ENCODE peak calls at places on chromosome 9, in four cellular contexts. R, Z, N and L are unnamed samples.

GRCh38 chr9:35518212-35518917 is 28.5 kb downstream of the RUSC2 start:
- DNase-seq in N (peak; percentile 93), Z (peak; percentile 37), R (no peak), L (peak; percentile 99)

GRCh38 chr9:107976767-107977166 is 487.2 kb upstream of the KLF4 start:
- DNase-seq in R (no peak), Z (peak; percentile 42), N (peak; percentile 75), L (peak; percentile 61)

GRCh38 chr9:124011460-124012301 is at the start of gene LHX2:
- DNase-seq in R (no peak), Z (peak; percentile 51), N (peak; percentile 38), L (peak; percentile 71)

GRCh38 chr9:124855944-124856773 is 2.9 kb downstream of the WDR38 start:
- DNase-seq in Z (no peak), R (peak; percentile 51), N (no peak), L (no peak)

GRCh38 chr9:108271646-108272349 is 584.0 kb downstream of the ACTL7B start:
- DNase-seq in N (peak; percentile 77), R (no peak), Z (no peak), L (peak; percentile 86)

GRCh38 chr9:100324594-100325200 is 28.0 kb downstream of the TEX10 start:
- DNase-seq in R (peak; percentile 69), N (peak; percentile 76), Z (no peak), L (peak; percentile 75)

GRCh38 chr9:135309763-135310125 is 169.8 kb upstream of the PPP1R26 start:
- DNase-seq in Z (no peak), R (no peak), N (no peak), L (no peak)

GRCh38 chr9:136306691-136307208 is 2.9 kb upstream of the CCDC187 start:
- DNase-seq in Z (no peak), N (no peak), R (no peak), L (no peak)

GRCh38 chr9:116168231-116168630 is 14.6 kb downstream of the PAPPA start:
- DNase-seq in R (no peak), Z (no peak), N (no peak), L (no peak)

GRCh38 chr9:135085830-135086546 is 1.5 kb upstream of the OLFM1 start:
- DNase-seq in N (peak; percentile 60), R (peak; percentile 26), Z (peak; percentile 76), L (peak; percentile 53)

GRCh38 chr9:304106-304505 is 89.4 kb downstream of the DOCK8 start:
- DNase-seq in R (no peak), Z (no peak), N (no peak), L (no peak)

GRCh38 chr9:98851730-98852462 is 44.4 kb downstream of the GALNT12 start:
- DNase-seq in N (no peak), Z (no peak), R (no peak), L (no peak)

GRCh38 chr9:87307810-87308209 is 189.9 kb upstream of the DAPK1 start:
- DNase-seq in R (no peak), Z (no peak), N (no peak), L (peak; percentile 21)

GRCh38 chr9:134626576-134627416 is 14.8 kb upstream of the COL5A1 start:
- DNase-seq in N (no peak), R (no peak), Z (no peak), L (peak; percentile 55)

GRCh38 chr9:36151306-36152210 is 15.0 kb downstream of the GLIPR2 start:
- DNase-seq in R (peak; percentile 92), N (peak; percentile 41), Z (peak; percentile 54), L (peak; percentile 75)

GRCh38 chr9:2495221-2496005 is 126.2 kb upstream of the VLDLR start:
- DNase-seq in Z (no peak), R (no peak), N (no peak), L (no peak)

GRCh38 chr9:32424616-32425015 is 40.2 kb downstream of the ACO1 start:
- DNase-seq in Z (no peak), R (no peak), N (no peak), L (no peak)

GRCh38 chr9:93093081-93093448 is 3.0 kb upstream of the CARD19 start:
- DNase-seq in Z (no peak), R (no peak), N (no peak), L (no peak)

GRCh38 chr9:83505282-83505681 is 32.9 kb downstream of the FRMD3 start:
- DNase-seq in Z (no peak), N (no peak), R (no peak), L (no peak)

GRCh38 chr9:69044226-69045219 is 9.0 kb downstream of the FXN start:
- DNase-seq in N (peak; percentile 20), Z (no peak), R (no peak), L (peak; percentile 27)

GRCh38 chr9:133429641-133430161 is 7.5 kb downstream of the ADAMTS13 start:
- DNase-seq in N (no peak), R (no peak), Z (no peak), L (no peak)

GRCh38 chr9:124818431-124819281 is 34.6 kb upstream of the WDR38 start:
- DNase-seq in N (peak; percentile 37), R (peak; percentile 62), Z (no peak), L (no peak)

GRCh38 chr9:33737811-33738606 is 57.4 kb upstream of the PRSS3 start:
- DNase-seq in N (peak; percentile 76), R (peak; percentile 54), Z (no peak), L (peak; percentile 55)

GRCh38 chr9:95167998-95168397 is 149.5 kb downstream of the FANCC start:
- DNase-seq in Z (no peak), R (peak; percentile 74), N (peak; percentile 96), L (peak; percentile 86)

GRCh38 chr9:370081-370480 is 155.4 kb downstream of the DOCK8 start:
- DNase-seq in R (no peak), Z (no peak), N (no peak), L (no peak)

GRCh38 chr9:131668439-131669233 is 71.2 kb downstream of the RAPGEF1 start:
- DNase-seq in R (peak; percentile 61), Z (no peak), N (peak; percentile 56), L (peak; percentile 52)

GRCh38 chr9:14866200-14866749 is 44.0 kb downstream of the FREM1 start:
- DNase-seq in Z (no peak), R (no peak), N (no peak), L (no peak)

GRCh38 chr9:5536684-5537083 is 26.4 kb downstream of the PDCD1LG2 start:
- DNase-seq in R (no peak), N (no peak), Z (no peak), L (no peak)

GRCh38 chr9:134661791-134662142 is 20.2 kb downstream of the COL5A1 start:
- DNase-seq in N (no peak), R (no peak), Z (peak; percentile 46), L (peak; percentile 91)

GRCh38 chr9:134187110-134187531 is 22.8 kb upstream of the RNU6ATAC start:
- DNase-seq in N (no peak), Z (peak; percentile 9), R (no peak), L (no peak)

GRCh38 chr9:98142182-98142924 is 23.3 kb upstream of the TRIM14 start:
- DNase-seq in Z (no peak), N (no peak), R (no peak), L (peak; percentile 6)

GRCh38 chr9:112094948-112095779 is 79.9 kb downstream of the SUSD1 start:
- DNase-seq in N (no peak), Z (no peak), R (no peak), L (no peak)
- TF ChIP-seq CTCF in N (no peak), Z (no peak), R (no peak), L (no peak)

GRCh38 chr9:78778843-78779486 is 482.0 kb downstream of the PSAT1 start:
- DNase-seq in R (no peak), N (peak; percentile 4), Z (no peak), L (peak; percentile 14)

GRCh38 chr9:78775211-78775610 is 478.3 kb downstream of the PSAT1 start:
- DNase-seq in Z (no peak), R (no peak), N (no peak), L (no peak)

GRCh38 chr9:78778314-78778713 is 481.4 kb downstream of the PSAT1 start:
- DNase-seq in R (no peak), Z (no peak), N (no peak), L (no peak)

GRCh38 chr9:78777747-78778146 is 480.8 kb downstream of the PSAT1 start:
- DNase-seq in R (no peak), N (no peak), Z (no peak), L (no peak)

DNA sequence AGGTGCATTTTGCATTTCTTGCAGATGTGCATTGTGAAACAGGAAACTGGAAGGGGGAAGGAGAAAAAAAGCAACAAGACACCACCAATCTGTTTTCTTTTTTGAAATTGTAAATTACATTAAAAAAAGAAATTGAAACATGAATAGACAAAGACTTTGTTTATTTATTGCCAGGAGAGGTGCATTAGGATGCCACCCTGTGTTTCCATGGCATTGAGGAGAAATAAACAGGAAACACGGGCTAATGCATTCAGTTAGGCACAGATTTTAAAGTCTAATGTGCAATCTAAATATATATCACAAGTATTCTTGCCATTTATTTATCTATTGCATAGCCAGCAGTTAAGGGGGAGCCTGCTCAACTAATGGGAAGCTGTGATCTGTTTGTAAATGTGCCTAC is 479.0 kb downstream of the PSAT1 start:
- DNase-seq in N (no peak), Z (no peak), R (peak; percentile 20), L (peak; percentile 20)
- H3K4me3 ChIP-seq in N (no peak overlapping the region), Z (no peak overlapping the region), R (peak overlapping the region; percentile 17), L (no peak overlapping the region)

DNA sequence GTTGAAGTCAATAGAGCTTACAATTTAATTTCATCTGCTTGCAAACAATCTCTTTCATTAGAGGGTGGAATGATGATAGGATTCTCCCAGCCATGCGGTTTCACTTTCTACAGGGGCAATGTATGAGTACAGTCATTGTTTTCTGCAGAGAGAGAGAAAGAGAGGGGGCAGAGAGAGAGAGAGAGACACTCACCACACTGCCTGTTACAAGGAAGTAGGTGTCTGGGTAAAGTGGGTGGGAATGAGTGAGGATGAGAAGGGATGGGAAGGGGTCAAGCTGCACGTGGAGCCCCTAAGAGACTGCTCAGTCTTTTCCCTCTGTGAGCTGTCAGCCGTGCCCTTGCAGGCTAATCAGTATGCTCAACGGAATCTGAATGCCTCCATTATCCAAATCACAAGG is 454.3 kb downstream of the KDM4C start:
- DNase-seq in N (no peak), R (no peak), Z (no peak), L (no peak)
- TF ChIP-seq CTCF in N (no peak), R (no peak), Z (no peak), L (no peak)

GRCh38 chr9:137741330-137741729 is 122.5 kb downstream of the EHMT1 start:
- DNase-seq in Z (no peak), R (no peak), N (no peak), L (no peak)

GRCh38 chr9:137743695-137744094 is 124.9 kb downstream of the EHMT1 start:
- DNase-seq in Z (no peak), N (no peak), R (no peak), L (no peak)

GRCh38 chr9:137739371-137739915 is 120.6 kb downstream of the EHMT1 start:
- DNase-seq in N (no peak), Z (no peak), R (no peak), L (no peak)

GRCh38 chr9:137742698-137743097 is 123.9 kb downstream of the EHMT1 start:
- DNase-seq in R (no peak), Z (no peak), N (peak; percentile 42), L (no peak)

GRCh38 chr9:137740311-137740710 is 121.5 kb downstream of the EHMT1 start:
- DNase-seq in Z (no peak), N (peak; percentile 43), R (no peak), L (peak; percentile 45)
- H3K4me3 ChIP-seq in Z (no peak overlapping the region), N (no peak overlapping the region), R (peak overlapping the region; percentile 55), L (no peak overlapping the region)

DNA sequence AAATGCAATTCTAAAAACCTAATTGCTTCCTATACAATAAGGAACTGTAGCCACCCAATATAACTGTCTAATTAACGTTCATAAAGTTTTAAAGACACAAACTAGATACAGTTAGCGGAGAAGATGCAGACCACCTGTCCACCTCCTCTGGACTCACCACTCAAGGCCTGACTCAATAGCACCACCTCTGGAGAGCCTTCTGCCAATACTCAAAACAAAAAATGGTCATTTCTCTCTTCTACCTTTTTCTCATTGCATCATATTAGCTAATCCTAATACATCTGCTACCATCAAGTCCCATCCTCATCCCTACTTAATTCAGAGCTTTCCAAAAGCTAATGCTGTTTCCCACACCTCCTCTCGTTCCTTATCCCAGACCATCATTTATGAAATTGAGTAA is 159.9 kb downstream of the MLLT3 start:
- DNase-seq in Z (no peak), N (no peak), R (no peak), L (no peak)
- TF ChIP-seq CTCF in Z (no peak), N (no peak), R (peak; percentile 53), L (no peak)